ENCODE peak calls at places on chromosomes 11 and 22, in seven cellular contexts. X is IMR-90, B is H9, J is neuronal stem cell, Q is mesenchymal stem cell, K is trophoblast cell, U is H1. F is an unnamed sample. For H3K4me1, the result is how much of the 10 kb centered on the place peaks cover.

GRCh38 chr22:50621948-50622722 is 5.8 kb downstream of the ARSA start:
- DNase-seq in B (peak), K (peak), X (no peak), U (peak), J (no peak), Q (no peak), F (no peak)

GRCh38 chr11:100991541-100991940 is 138.1 kb downstream of the PGR start:
- DNase-seq in U (no peak), Q (peak), B (no peak), K (no peak), J (no peak), X (peak), F (no peak)

GRCh38 chr11:35811783-35812182 is 132.1 kb upstream of the LDLRAD3 start:
- DNase-seq in X (no peak), K (no peak), B (no peak), Q (no peak), U (no peak), J (no peak), F (no peak)

GRCh38 chr11:68116892-68117435 is 4.2 kb downstream of the CHKA start:
- DNase-seq in K (no peak), Q (no peak), B (no peak), U (no peak), J (no peak), X (no peak), F (no peak)

GRCh38 chr22:36548606-36549005 is 19.6 kb upstream of the EIF3D start:
- DNase-seq in B (peak), U (no peak), X (no peak), J (no peak), K (peak), Q (no peak), F (peak)

GRCh38 chr11:96105197-96105895 is 181.4 kb upstream of the MTMR2 start:
- DNase-seq in U (no peak), J (no peak), B (no peak), K (peak), Q (peak), X (no peak), F (no peak)

GRCh38 chr22:44003016-44003775 is 20.9 kb upstream of the PARVB start:
- DNase-seq in B (no peak), Q (no peak), K (no peak), U (no peak), X (no peak), J (no peak), F (no peak)

GRCh38 chr22:50115693-50116092 is 25.9 kb downstream of the MOV10L1 start:
- DNase-seq in Q (no peak), X (peak), J (no peak), U (no peak), B (no peak), K (no peak), F (no peak)

GRCh38 chr11:8288166-8288772 is 24.6 kb upstream of the LMO1 start:
- DNase-seq in U (no peak), X (no peak), J (no peak), K (no peak), B (peak), Q (no peak), F (no peak)

GRCh38 chr11:57466680-57467079 is 6.4 kb downstream of the RTN4RL2 start:
- DNase-seq in Q (no peak), B (no peak), U (no peak), J (no peak), X (no peak), K (no peak), F (no peak)

GRCh38 chr11:16780146-16780545 is 41.7 kb downstream of the C11orf58 start:
- DNase-seq in B (no peak), Q (no peak), J (no peak), X (no peak), U (no peak), K (no peak), F (no peak)

GRCh38 chr22:50506611-50507420 is 686 bp downstream of the LMF2 start:
- DNase-seq in X (no peak), J (no peak), Q (peak), K (peak), B (peak), U (peak), F (no peak)

GRCh38 chr11:73931039-73931645 is 19.7 kb upstream of the DNAJB13 start:
- DNase-seq in U (peak), K (peak), B (peak), Q (peak), J (peak), X (peak), F (peak)

GRCh38 chr11:114166897-114167323 is 107.4 kb downstream of the ZBTB16 start:
- DNase-seq in B (no peak), X (peak), K (no peak), U (no peak), Q (peak), J (no peak), F (no peak)

GRCh38 chr11:76380161-76380976 is 563 bp downstream of the THAP12 start:
- DNase-seq in K (peak), B (peak), X (peak), U (peak), J (peak), Q (peak), F (peak)

GRCh38 chr11:67304511-67305113 is 1.3 kb downstream of the SSH3 start:
- DNase-seq in B (peak), K (no peak), Q (no peak), U (no peak), X (no peak), J (no peak), F (no peak)

GRCh38 chr11:2885017-2885675 is 429 bp downstream of the CDKN1C start:
- DNase-seq in K (peak), U (no peak), Q (peak), J (no peak), X (peak), B (no peak), F (peak)

GRCh38 chr22:25488244-25489020 is 76.0 kb upstream of the GRK3 start:
- DNase-seq in Q (peak), J (no peak), K (no peak), B (no peak), X (peak), U (no peak), F (no peak)

GRCh38 chr11:31968774-31969433 is 122.0 kb upstream of the RCN1 start:
- DNase-seq in B (no peak), X (peak), K (no peak), J (no peak), U (no peak), Q (no peak), F (no peak)

GRCh38 chr22:46578824-46579561 is 41.2 kb upstream of the GRAMD4 start:
- DNase-seq in X (peak), U (no peak), B (peak), J (no peak), K (peak), Q (peak), F (no peak)

GRCh38 chr11:97537407-97538150 is 1147.8 kb downstream of the JRKL start:
- DNase-seq in B (peak), X (no peak), K (no peak), J (no peak), U (no peak), Q (no peak), F (no peak)

GRCh38 chr11:115145316-115145715 is 358.9 kb downstream of the CADM1 start:
- DNase-seq in B (no peak), Q (no peak), X (no peak), U (no peak), J (no peak), K (no peak), F (no peak)

GRCh38 chr22:23054531-23055257 is 15.6 kb upstream of the GNAZ start:
- DNase-seq in X (no peak), J (no peak), U (peak), B (peak), K (no peak), Q (no peak), F (no peak)

GRCh38 chr11:27317751-27318150 is 45.3 kb downstream of the CCDC34 start:
- DNase-seq in U (no peak), B (no peak), X (peak), K (no peak), Q (peak), J (no peak), F (peak)

GRCh38 chr22:31250740-31251330 is 38.7 kb downstream of the LIMK2 start:
- DNase-seq in X (no peak), U (no peak), B (no peak), K (peak), J (no peak), Q (peak), F (no peak)

GRCh38 chr22:36258750-36259619 is 6.1 kb downstream of the APOL1 start:
- DNase-seq in K (no peak), U (peak), B (peak), X (peak), Q (peak), J (peak), F (peak)

GRCh38 chr22:43811777-43812148 is 342 bp downstream of the EFCAB6 start:
- DNase-seq in Q (peak), U (no peak), J (no peak), X (peak), B (no peak), K (peak), F (peak)

GRCh38 chr22:50186181-50186731 is 543 bp downstream of the TRABD start:
- DNase-seq in B (no peak), J (no peak), U (no peak), X (no peak), Q (no peak), K (peak), F (no peak)

GRCh38 chr22:35308480-35308945 is 8.8 kb downstream of the TOM1 start:
- DNase-seq in K (no peak), U (no peak), Q (no peak), X (no peak), B (no peak), J (no peak), F (no peak)

GRCh38 chr11:856397-856796 is 13.7 kb downstream of the TSPAN4 start:
- DNase-seq in U (peak), B (no peak), X (no peak), K (no peak), J (no peak), Q (no peak), F (no peak)

GRCh38 chr11:88363566-88364169 is 26.1 kb upstream of the CTSC start:
- DNase-seq in K (peak), J (no peak), X (peak), Q (peak), U (no peak), B (no peak), F (no peak)

GRCh38 chr11:128451651-128452470 is 135.5 kb downstream of the ETS1 start:
- DNase-seq in B (peak), X (peak), Q (no peak), J (no peak), K (no peak), U (no peak), F (no peak)

GRCh38 chr22:49027122-49027670 is 800.5 kb downstream of the BRD1 start:
- DNase-seq in B (no peak), K (no peak), U (no peak), Q (no peak), X (no peak), J (no peak), F (no peak)

GRCh38 chr11:58524232-58525036 is 16.5 kb upstream of the OR5B21 start:
- DNase-seq in Q (peak), U (peak), X (peak), K (peak), B (peak), J (peak), F (peak)

GRCh38 chr22:46871826-46872225 is 109.4 kb downstream of the TBC1D22A start:
- DNase-seq in B (no peak), K (no peak), X (no peak), U (no peak), Q (no peak), J (no peak), F (no peak)

GRCh38 chr11:68454767-68455166 is 5.8 kb upstream of the PPP6R3 start:
- DNase-seq in U (no peak), Q (no peak), J (no peak), K (no peak), B (peak), X (no peak), F (peak)

GRCh38 chr11:134741453-134742227 is 329.6 kb upstream of the B3GAT1 start:
- DNase-seq in X (peak), Q (peak), B (no peak), U (no peak), K (peak), J (no peak), F (peak)

GRCh38 chr11:95835768-95836488 is 45.6 kb downstream of the CEP57 start:
- DNase-seq in U (peak), J (peak), X (peak), K (peak), Q (peak), B (peak), F (peak)

GRCh38 chr11:47527186-47527585 is 25.7 kb downstream of the CELF1 start:
- DNase-seq in X (no peak), B (peak), Q (no peak), K (no peak), U (no peak), J (no peak), F (no peak)

GRCh38 chr11:60182546-60183330 is at the start of gene MS4A6A:
- DNase-seq in J (no peak), B (no peak), Q (no peak), X (no peak), K (no peak), U (no peak), F (no peak)

GRCh38 chr11:60184824-60185511 is 2.1 kb upstream of the MS4A6A start:
- DNase-seq in X (no peak), U (no peak), K (no peak), Q (no peak), J (no peak), B (no peak), F (no peak)

GRCh38 chr11:60183595-60184201 is 815 bp upstream of the MS4A6A start:
- DNase-seq in J (no peak), K (no peak), B (no peak), X (no peak), Q (no peak), U (no peak), F (no peak)
- H2AK5ac ChIP-seq in J (no peak), K (no peak), B (no peak), X (no peak), Q (no peak), U (no peak), F (no peak)

GRCh38 chr11:86208572-86208971 is 36.0 kb upstream of the EED start:
- DNase-seq in X (no peak), U (no peak), B (no peak), J (no peak), K (no peak), Q (no peak), F (no peak)
- H4K8ac ChIP-seq in X (no peak), U (no peak), B (no peak), J (no peak), K (no peak), Q (no peak), F (no peak)

GRCh38 chr22:24482998-24483397 is 12.1 kb upstream of the UPB1 start:
- DNase-seq in X (no peak), J (no peak), B (no peak), U (no peak), Q (no peak), K (no peak), F (no peak)
- H3K4me1 ChIP-seq in X (under half), J (under half), B (under half), U (under half), Q (under half), K (under half), F (under half)

DNA sequence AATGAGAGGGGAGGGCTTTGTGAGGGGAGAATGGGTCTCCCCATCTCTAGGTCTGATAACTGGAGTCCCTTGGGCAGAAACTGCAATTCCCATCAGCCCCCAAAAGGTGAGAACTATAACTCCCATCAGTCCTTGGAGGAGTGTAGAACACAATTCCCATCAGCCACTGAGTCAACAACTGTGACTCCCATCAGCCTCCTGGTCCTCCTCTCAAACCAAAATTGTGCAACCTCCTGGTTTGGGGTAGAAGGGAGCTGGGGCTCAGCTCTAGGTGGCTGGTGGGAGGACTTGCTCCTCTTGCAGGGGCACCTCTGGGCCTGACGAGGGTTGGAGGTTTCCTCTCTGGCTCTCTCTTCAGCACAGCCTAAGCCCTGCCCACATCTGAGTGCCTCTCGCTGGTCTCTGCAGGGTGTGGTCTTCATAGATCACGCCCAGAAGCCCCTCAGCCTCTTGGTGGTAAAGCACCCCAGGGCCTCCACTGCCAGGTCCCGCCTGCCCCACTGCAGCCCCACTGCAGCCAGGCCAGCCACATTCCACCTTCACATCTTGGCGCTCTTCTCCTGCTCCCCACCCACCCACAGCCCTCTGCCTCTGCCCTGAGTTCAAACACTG is 18.5 kb downstream of the SLC22A12 start:
- DNase-seq in K (no peak), J (no peak), B (no peak), U (no peak), Q (no peak), X (no peak), F (peak)
- H2AK5ac ChIP-seq in K (no peak), J (no peak), B (no peak), U (no peak), Q (no peak), X (no peak), F (no peak)

GRCh38 chr11:12963789-12964536 is 45.2 kb upstream of the RASSF10 start:
- DNase-seq in J (peak), Q (peak), X (peak), B (peak), U (peak), K (peak), F (peak)

GRCh38 chr11:12964650-12965049 is 44.5 kb upstream of the RASSF10 start:
- DNase-seq in J (no peak), U (no peak), B (no peak), X (no peak), K (no peak), Q (no peak), F (no peak)

GRCh38 chr11:12961615-12962014 is 47.5 kb upstream of the RASSF10 start:
- DNase-seq in U (no peak), J (no peak), Q (no peak), X (peak), K (no peak), B (no peak), F (no peak)

GRCh38 chr11:12963051-12963450 is 46.1 kb upstream of the RASSF10 start:
- DNase-seq in Q (no peak), X (no peak), K (no peak), U (no peak), B (no peak), J (no peak), F (no peak)

DNA sequence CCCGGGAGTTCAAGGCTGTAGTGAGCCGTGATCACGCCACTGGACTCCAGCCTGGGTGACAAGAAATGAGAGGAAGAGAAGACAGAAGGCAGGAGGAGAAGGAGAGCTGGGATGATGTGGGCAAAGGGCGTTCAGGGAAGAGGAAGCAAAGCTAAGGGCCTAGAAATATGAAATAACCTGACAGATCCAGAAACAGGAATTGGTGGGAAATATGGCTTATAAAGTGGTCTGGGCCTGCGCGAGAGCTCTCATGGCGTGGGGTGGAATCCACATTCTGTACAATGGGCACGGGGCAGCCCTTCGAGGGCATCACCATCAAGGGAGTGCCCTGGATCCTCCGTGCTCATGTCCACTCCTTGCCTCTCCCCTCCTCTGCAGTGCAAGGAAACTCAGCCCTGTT is 46.8 kb upstream of the RASSF10 start:
- DNase-seq in X (no peak), Q (no peak), K (no peak), J (no peak), U (no peak), B (no peak), F (no peak)
- H4K8ac ChIP-seq in X (no peak), Q (no peak), K (no peak), J (no peak), U (no peak), B (no peak), F (no peak)

DNA sequence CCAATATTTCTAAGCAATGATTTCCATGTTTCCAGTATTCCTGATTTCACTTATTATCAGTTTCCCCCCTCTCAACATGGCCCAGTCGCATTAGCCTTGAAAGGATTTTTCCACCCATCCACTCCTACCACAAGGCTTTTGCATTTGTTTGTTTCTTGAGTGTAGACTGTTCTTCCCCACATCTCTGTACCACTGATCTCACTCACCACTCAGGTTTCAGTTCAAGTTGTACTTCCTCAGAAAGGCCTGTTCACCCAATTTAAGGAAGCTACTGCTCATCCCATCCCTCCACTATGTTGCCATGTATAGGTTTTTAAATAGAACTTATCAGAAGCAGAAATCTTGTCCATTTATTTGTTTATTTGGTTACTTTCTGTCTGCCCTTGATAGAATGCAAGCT is 472.3 kb downstream of the FAM181B start:
- DNase-seq in U (no peak), B (no peak), X (no peak), K (no peak), Q (no peak), J (no peak), F (no peak)
- H3K4me1 ChIP-seq in U (under half), B (under half), X (under half), K (under half), Q (under half), J (under half), F (under half)

DNA sequence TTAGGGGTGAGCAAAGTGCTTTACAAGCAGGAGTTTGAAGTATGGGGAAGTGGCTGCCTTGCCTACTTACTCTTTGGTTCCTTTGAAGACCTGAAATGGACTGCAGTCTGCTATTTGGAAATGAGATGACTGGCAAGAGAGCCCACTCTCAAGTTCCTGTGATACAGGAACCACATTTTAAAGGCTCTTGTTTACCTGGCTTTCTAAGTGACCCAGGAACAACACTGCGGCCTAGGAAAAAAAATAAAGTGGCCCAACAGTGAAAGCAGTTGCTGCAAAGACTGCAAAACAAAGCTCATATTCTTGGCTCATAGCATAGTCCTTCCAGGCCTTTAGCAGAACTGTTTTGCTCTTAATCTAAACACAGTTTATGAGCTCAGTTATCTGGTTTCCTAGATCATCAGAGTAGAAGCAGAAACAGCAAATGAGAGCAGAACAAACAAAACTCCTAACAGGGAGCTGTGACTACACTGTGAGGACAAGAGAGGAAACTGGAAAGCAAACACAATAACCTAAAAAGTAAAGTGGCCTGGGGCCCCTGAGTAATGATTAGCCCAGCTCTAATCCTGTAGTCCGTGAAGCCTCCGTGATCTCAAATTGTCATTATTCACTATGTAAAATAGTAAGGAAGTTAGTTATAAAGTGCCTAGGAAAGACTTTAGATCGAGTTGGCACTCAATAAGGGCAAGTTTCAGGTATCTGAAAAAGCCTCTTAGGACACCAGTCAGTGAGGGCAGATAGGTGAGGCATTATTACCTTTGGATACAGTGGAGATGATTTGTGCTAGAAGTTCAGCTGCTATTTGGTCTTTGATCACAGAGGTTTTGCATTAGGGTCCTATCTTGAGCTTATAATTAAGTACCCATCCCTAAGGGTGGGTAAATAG is 11.5 kb downstream of the CCDC117 start:
- DNase-seq in K (no peak), Q (peak), B (no peak), J (no peak), X (peak), U (no peak), F (no peak)
- H2AK5ac ChIP-seq in K (no peak), Q (peak), B (no peak), J (no peak), X (no peak), U (no peak), F (no peak)

GRCh38 chr11:11533057-11533456 is 88.7 kb downstream of the GALNT18 start:
- DNase-seq in Q (no peak), X (no peak), K (no peak), J (no peak), B (no peak), U (no peak), F (no peak)
- H4K8ac ChIP-seq in Q (no peak), X (no peak), K (no peak), J (no peak), B (no peak), U (no peak), F (no peak)

GRCh38 chr11:69647349-69647748 is 6.4 kb downstream of the CCND1 start:
- DNase-seq in U (no peak), K (no peak), B (no peak), J (no peak), X (no peak), Q (no peak), F (no peak)
- H3K4me1 ChIP-seq in U (under half), K (under half), B (under half), J (under half), X (under half), Q (under half), F (under half)

F was measured in mesendoderm.